ENCODE peak calls at places on chromosomes 16 and 17, in four cellular contexts. J is HEK293T, O is K562, X is HepG2. W is an unnamed sample.

GRCh38 chr16:12500771-12501170 is 302.9 kb downstream of the CPPED1 start:
- DNase-seq in J (no peak), O (no peak), X (no peak), W (no peak)

GRCh38 chr17:69246726-69247375 is 18.2 kb upstream of the ABCA10 start:
- DNase-seq in J (peak; percentile 14), O (peak; percentile 37), X (peak; percentile 62), W (no peak)

GRCh38 chr17:9817086-9817485 is 4.8 kb downstream of the GSG1L2 start:
- DNase-seq in J (peak; percentile 47), O (no peak), X (no peak), W (peak; percentile 59)

GRCh38 chr17:39738568-39738901 is 797 bp downstream of the GRB7 start:
- DNase-seq in J (no peak), O (peak; percentile 45), X (peak; percentile 50), W (peak; percentile 63)

GRCh38 chr17:56754523-56755208 is 79.1 kb downstream of the C17orf67 start:
- DNase-seq in J (peak; percentile 38), O (no peak), X (peak; percentile 83), W (no peak)

GRCh38 chr16:86401119-86401518 is 109.2 kb upstream of the FOXF1 start:
- DNase-seq in J (no peak), O (no peak), X (no peak), W (no peak)

GRCh38 chr17:80818871-80819270 is 172.8 kb upstream of the CHMP6 start:
- DNase-seq in J (no peak), O (no peak), X (no peak), W (no peak)

GRCh38 chr16:72596373-72596772 is 424.4 kb upstream of the PMFBP1 start:
- DNase-seq in J (no peak), O (no peak), X (no peak), W (no peak)

GRCh38 chr16:66130296-66130910 is 236.1 kb upstream of the CDH5 start:
- DNase-seq in J (no peak), O (no peak), X (no peak), W (no peak)

GRCh38 chr17:78302478-78302877 is 57.4 kb downstream of the SOCS3 start:
- DNase-seq in J (no peak), O (no peak), X (no peak), W (no peak)

GRCh38 chr17:78301821-78302213 is 58.1 kb downstream of the SOCS3 start:
- DNase-seq in J (no peak), O (no peak), X (no peak), W (no peak)

GRCh38 chr17:78304549-78305037 is 55.3 kb downstream of the SOCS3 start:
- DNase-seq in J (no peak), O (no peak), X (no peak), W (no peak)

GRCh38 chr17:78299052-78299451 is 60.8 kb downstream of the SOCS3 start:
- DNase-seq in J (no peak), O (no peak), X (no peak), W (no peak)

DNA sequence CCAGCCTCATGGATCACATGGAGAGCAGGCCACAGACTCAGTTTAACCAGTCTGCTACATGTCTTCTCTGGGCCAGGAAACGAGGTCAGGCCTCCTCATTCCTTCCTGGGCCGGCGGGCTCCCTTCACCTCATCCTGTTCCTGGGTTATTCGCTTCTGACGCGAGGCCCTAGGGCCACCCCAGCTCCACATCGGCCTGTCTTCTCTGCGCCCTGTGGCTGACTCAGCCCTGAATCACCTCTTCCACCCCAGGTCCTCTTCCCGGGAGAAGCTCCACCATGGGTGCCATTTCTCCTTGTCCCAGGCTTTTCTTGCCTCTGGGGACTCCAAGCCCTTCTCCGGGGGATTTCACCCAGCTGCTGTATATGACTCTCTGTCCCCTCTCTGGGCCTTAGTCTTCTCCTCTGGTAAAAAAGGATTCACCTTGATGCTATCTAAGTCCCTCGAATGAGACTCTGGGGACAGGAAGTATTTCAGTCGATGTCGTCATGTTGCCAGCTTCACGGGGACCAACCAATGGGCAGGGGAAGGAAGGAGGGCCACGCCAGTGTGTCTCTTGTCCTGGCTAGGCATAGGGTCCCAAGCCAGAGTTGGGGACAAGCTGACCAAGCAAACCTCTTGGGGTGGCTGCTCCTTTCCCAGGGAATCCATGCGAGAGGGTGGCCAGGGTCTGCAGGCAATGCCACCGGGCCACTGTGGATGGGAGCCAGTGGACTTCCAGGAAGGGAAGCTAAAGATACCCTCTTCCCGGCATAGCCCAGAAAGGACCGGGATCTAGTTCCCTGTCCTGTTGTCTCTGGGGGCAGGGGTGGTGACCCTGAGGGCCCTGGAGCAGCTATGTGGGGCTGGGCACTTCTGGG is 58.7 kb downstream of the SOCS3 start:
- DNase-seq in J (no peak), O (no peak), X (no peak), W (no peak)
- TF ChIP-seq ELF4 in J (no peak), O (peak; percentile 79), X (no peak), W (no peak)

GRCh38 chr17:19304209-19304608 is 58.3 kb downstream of the B9D1 start:
- DNase-seq in J (no peak), O (peak; percentile 25), X (peak; percentile 37), W (no peak)

GRCh38 chr17:19301973-19302372 is 60.5 kb downstream of the B9D1 start:
- DNase-seq in J (no peak), O (no peak), X (no peak), W (no peak)

GRCh38 chr17:19301274-19301946 is 61.1 kb downstream of the B9D1 start:
- DNase-seq in J (no peak), O (no peak), X (no peak), W (no peak)

GRCh38 chr17:19303367-19303776 is 59.2 kb downstream of the B9D1 start:
- DNase-seq in J (no peak), O (no peak), X (no peak), W (no peak)

DNA sequence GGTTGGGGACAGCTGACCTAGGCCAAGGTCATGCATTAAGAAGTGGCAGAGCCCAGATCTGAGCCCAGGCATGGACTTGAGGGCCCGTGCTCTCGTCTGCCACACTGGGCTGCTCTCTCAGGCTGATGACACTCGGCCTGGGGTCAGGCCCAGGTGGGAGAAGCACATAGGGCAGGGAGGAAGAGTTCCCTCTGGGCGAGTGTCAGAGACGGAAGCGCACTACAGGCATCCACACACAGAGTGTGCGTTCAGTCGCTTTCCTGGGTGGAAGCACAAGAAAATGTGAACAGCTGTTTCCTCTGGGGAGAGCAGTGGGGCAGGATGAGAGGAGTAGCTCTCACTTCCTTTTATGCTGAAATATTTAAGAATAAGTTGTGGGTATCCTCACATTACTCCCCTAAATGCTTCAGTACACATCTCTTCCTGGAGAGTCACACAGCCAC is 59.7 kb downstream of the B9D1 start:
- DNase-seq in J (no peak), O (no peak), X (no peak), W (no peak)
- TF ChIP-seq ELF4 in J (no peak), O (no peak), X (no peak), W (no peak)

GRCh38 chr16:4989391-4990006 is 31.4 kb downstream of the SEC14L5 start:
- DNase-seq in J (no peak), O (no peak), X (no peak), W (no peak)

GRCh38 chr16:4990415-4990814 is 32.3 kb downstream of the SEC14L5 start:
- DNase-seq in J (no peak), O (no peak), X (no peak), W (no peak)

GRCh38 chr16:5000573-5001001 is 33.1 kb downstream of the NAGPA start:
- DNase-seq in J (no peak), O (no peak), X (no peak), W (no peak)

GRCh38 chr16:4991754-4992153 is 33.6 kb downstream of the SEC14L5 start:
- DNase-seq in J (no peak), O (no peak), X (no peak), W (no peak)

DNA sequence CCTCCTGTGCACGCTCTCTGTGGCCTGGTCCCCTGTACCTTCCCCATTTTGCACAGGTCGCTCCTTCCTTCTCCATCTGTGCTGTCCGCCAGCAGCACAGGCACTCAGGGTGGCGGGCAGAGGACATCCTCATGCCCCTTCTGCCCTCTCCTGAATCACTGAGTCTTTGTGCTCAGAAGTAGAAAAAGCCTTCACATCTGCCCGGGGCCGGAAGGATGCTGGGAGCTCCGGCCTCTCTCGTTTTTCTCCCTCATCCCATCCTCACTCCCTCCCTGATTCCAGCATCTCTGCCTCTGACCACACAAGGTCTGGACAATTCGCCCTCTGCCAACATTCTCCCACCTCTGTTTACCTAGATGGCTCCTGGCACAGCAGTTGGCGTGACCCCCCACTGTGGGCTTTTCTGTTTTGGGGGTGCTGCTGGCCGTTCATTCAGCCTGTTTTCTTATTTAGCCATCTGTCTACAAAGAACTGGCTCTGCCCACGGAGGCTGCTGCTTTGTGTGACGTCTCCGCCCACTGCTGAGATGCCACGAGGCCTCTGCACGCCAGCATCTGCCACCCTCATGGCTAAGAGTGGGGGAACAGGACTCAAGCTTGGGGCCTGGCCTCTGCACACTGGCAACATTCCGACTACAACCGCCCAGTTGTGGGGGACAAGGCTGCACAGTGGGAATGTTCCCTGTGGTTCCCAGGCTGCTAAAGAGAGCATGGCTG is 36.7 kb downstream of the SEC14L5 start:
- DNase-seq in J (no peak), O (no peak), X (no peak), W (no peak)
- TF ChIP-seq ELF4 in J (no peak), O (no peak), X (no peak), W (no peak)

GRCh38 chr17:61178284-61178683 is 221.4 kb upstream of the TBX2 start:
- DNase-seq in J (no peak), O (no peak), X (no peak), W (no peak)

GRCh38 chr17:61179316-61179715 is 220.3 kb upstream of the TBX2 start:
- DNase-seq in J (no peak), O (no peak), X (peak; percentile 83), W (no peak)

GRCh38 chr17:61177351-61177750 is 222.3 kb upstream of the TBX2 start:
- DNase-seq in J (no peak), O (no peak), X (no peak), W (no peak)

GRCh38 chr17:61174310-61174709 is 225.3 kb upstream of the TBX2 start:
- DNase-seq in J (no peak), O (no peak), X (no peak), W (no peak)

DNA sequence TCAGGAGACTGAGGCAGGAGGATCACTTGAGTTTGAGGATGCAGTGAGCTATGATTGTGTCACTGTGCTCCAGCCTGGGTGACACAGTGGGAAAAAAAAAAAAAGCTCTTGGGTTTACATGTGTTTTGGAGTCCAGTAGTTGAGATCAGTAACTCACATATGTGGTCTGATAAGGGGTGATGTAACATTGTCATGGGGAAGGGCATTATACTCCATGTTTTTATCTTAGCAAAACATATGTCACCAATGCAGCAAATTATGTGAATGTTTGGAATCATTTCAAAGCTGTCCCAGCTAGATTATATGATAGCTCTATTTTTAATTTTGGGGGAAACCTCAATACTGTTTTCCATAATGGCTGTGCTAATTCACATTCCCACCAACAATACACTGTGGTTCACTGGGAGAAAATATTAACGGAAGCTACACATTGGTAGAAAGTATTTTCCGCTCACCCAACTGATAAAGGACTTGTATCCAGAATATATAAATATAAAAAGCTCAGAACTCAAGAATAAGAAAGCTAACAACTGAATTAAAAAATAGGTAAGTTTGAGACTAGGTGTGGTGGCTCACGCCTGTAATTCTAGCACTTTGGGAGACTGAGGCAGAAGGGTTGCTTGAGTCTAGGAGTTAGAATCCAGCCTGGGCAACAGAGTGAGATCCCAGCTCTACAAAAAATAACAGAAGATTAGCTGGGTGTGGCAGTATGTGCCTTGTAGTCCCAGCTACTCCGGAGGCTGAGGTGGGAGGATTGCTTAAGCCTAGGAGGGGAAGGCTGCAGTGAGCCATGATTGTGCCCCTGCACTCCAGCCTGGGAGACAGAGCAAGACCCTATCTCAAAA is 224.1 kb upstream of the TBX2 start:
- DNase-seq in J (no peak), O (peak; percentile 41), X (no peak), W (no peak)
- TF ChIP-seq ELF4 in J (no peak), O (peak; percentile 95), X (no peak), W (no peak)

GRCh38 chr17:78664476-78665384 is 87.5 kb upstream of the DNAH17 start:
- DNase-seq in J (no peak), O (no peak), X (peak; percentile 71), W (no peak)
- TF ChIP-seq ELF4 in J (no peak), O (no peak), X (no peak), W (no peak)

W was measured in WTC11.